ENCODE peak calls at places on chromosomes 13 and 19, in eight cellular contexts. C, S, L, A, I, W, M and R are unnamed samples.
A peak's percentile ranks its signal among the peaks of the same experiment; 100 is the strongest.

GRCh38 chr19:7177926-7178325 is 108.4 kb downstream of the ZNF557 start:
- DNase-seq in M (no peak), I (no peak), L (no peak), A (no peak), C (no peak), S (no peak), W (peak; percentile 66), R (no peak)

GRCh38 chr19:16014923-16015804 is 61.1 kb upstream of the TPM4 start:
- DNase-seq in M (no peak), S (no peak), C (peak; percentile 24), A (no peak), L (no peak), W (no peak), I (no peak), R (no peak)

GRCh38 chr19:50710094-50710493 is 9.5 kb downstream of the SHANK1 start:
- DNase-seq in M (no peak), L (no peak), I (no peak), S (no peak), C (no peak), W (no peak), A (no peak), R (no peak)

GRCh38 chr13:20456737-20457136 is 68.9 kb downstream of the CRYL1 start:
- DNase-seq in S (no peak), I (no peak), C (no peak), W (no peak), M (no peak), A (no peak), L (no peak), R (peak; percentile 24)

GRCh38 chr13:106230450-106230849 is 305.0 kb downstream of the EFNB2 start:
- DNase-seq in M (no peak), W (no peak), I (peak; percentile 36), S (no peak), C (no peak), L (no peak), A (no peak), R (no peak)

GRCh38 chr13:33471182-33471581 is 185.6 kb upstream of the STARD13 start:
- DNase-seq in C (no peak), A (no peak), W (no peak), I (no peak), S (no peak), L (no peak), M (no peak), R (no peak)

GRCh38 chr13:76854894-76855293 is 31.3 kb downstream of the KCTD12 start:
- DNase-seq in S (no peak), C (no peak), I (no peak), A (no peak), M (no peak), W (no peak), L (no peak), R (no peak)

GRCh38 chr13:75705908-75706307 is 69.8 kb downstream of the LMO7 start:
- DNase-seq in L (no peak), A (no peak), I (no peak), M (no peak), S (no peak), C (no peak), W (no peak), R (no peak)

GRCh38 chr13:73428137-73428536 is 369.3 kb downstream of the KLF5 start:
- DNase-seq in S (no peak), M (no peak), L (no peak), I (no peak), W (no peak), A (no peak), C (no peak), R (no peak)

GRCh38 chr13:28495586-28496564 is 947 bp upstream of the FLT1 start:
- DNase-seq in I (peak; percentile 41), L (no peak), S (no peak), C (no peak), W (no peak), A (peak; percentile 24), M (no peak), R (no peak)

GRCh38 chr13:79451500-79451962 is 29.4 kb upstream of the NDFIP2 start:
- DNase-seq in I (peak; percentile 65), C (no peak), W (no peak), L (no peak), A (no peak), M (peak; percentile 71), S (peak; percentile 26), R (no peak)

GRCh38 chr19:15022752-15023151 is 26.5 kb upstream of the CASP14 start:
- DNase-seq in I (no peak), W (no peak), S (no peak), L (no peak), C (no peak), M (no peak), A (no peak), R (no peak)

GRCh38 chr13:94674609-94675348 is 37.6 kb downstream of the SOX21 start:
- DNase-seq in W (no peak), A (no peak), L (peak; percentile 37), M (no peak), I (peak; percentile 49), S (peak; percentile 46), C (peak; percentile 67), R (no peak)

GRCh38 chr19:50532952-50533351 is 19.2 kb upstream of the ASPDH start:
- DNase-seq in W (no peak), C (no peak), I (no peak), A (no peak), S (no peak), M (no peak), L (no peak), R (no peak)

GRCh38 chr13:20993661-20994440 is 67.5 kb downstream of the LATS2 start:
- DNase-seq in A (no peak), S (no peak), L (no peak), M (no peak), W (no peak), C (no peak), I (no peak), R (no peak)

GRCh38 chr13:114130131-114130707 is 2.2 kb downstream of the RASA3 start:
- DNase-seq in S (no peak), W (no peak), L (no peak), A (no peak), C (no peak), I (no peak), M (no peak), R (no peak)

GRCh38 chr19:36685835-36686234 is 1.6 kb upstream of the ZNF567 start:
- DNase-seq in S (no peak), I (no peak), W (no peak), M (no peak), L (no peak), A (no peak), C (no peak), R (no peak)

DNA sequence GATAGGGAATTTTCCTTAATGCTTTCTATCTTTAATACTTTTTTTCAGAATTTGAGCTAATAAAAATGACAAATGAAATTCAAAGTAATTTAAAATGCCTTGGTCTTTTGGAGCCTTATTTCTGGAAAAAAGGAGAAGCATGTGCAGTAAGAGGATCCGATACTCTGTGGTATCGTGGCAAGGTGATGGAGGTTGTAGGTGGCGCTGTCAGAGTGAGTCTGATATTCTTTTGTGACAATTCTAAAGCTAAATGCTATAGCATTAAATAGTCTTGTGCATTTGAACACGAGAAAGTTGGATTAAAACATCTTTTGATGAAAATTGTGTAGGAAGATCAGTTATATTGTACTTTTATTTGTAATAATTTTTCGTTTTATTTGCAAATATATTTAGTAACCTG is 95.0 kb downstream of the RNF17 start:
- DNase-seq in I (no peak), A (no peak), M (no peak), S (no peak), C (no peak), W (no peak), L (no peak), R (no peak)
- TF ChIP-seq POLR2AphosphoS5 in I (no peak), A (no peak), M (no peak), S (no peak), C (no peak), W (no peak), L (no peak), R (no peak)

GRCh38 chr13:112893570-112894422 is 75.2 kb upstream of the MCF2L start:
- DNase-seq in M (peak; percentile 87), I (peak; percentile 12), L (no peak), W (no peak), A (no peak), S (peak; percentile 64), C (peak; percentile 69), R (no peak)
- TF ChIP-seq POLR2A in M (no peak), I (no peak), L (no peak), W (no peak), A (no peak), S (no peak), C (no peak), R (no peak)

GRCh38 chr19:43781630-43782310 is 997 bp upstream of the KCNN4 start:
- DNase-seq in M (no peak), L (no peak), S (no peak), A (no peak), I (no peak), W (no peak), C (no peak), R (no peak)

GRCh38 chr19:43782311-43782660 is 1.5 kb upstream of the KCNN4 start:
- DNase-seq in M (no peak), S (no peak), C (no peak), A (no peak), L (no peak), W (no peak), I (no peak), R (no peak)

GRCh38 chr19:43779820-43780219 is 953 bp downstream of the KCNN4 start:
- DNase-seq in A (no peak), C (no peak), M (no peak), I (no peak), L (no peak), W (no peak), S (no peak), R (no peak)

GRCh38 chr19:43779147-43779819 is 1.5 kb downstream of the KCNN4 start:
- DNase-seq in S (peak; percentile 82), W (no peak), C (peak; percentile 68), A (peak; percentile 68), M (peak; percentile 86), I (no peak), L (peak; percentile 63), R (no peak)

DNA sequence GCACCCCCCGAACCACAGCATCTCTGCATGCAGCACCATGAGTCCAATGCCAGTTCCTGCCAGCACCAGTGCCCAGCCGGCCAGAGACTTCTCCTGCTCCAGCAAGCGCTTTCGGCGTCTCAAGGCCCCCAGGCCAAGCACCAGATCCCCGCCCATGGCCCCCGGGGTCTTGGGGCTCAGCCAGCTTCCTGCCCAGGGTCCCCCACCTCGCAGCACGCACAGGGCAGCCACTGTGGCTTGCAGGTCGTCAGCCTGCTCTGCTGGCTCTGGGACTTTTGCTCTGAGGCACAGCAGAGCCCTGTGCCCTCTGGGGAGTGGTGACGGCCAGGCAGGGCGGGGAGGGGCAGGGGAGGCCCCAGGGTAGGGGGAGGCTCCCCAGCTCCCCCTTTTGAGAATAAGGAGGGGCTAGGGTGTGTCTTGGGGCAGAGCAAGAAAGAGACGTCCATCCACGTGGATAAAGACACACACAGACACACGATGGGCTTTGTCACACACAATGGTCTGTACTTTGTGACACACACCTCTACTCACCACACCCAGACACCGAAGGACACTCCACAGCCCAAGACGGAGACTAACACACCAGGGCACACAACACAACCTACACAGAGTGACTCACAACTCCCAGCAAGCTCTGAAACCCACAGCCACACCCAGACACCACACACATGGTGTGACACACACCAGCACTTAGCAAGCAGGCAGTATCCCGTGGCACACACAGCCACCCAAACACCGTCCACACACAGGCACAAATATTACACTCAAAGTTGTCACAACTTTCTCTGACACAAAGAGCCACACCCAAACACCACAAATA is at the start of gene KCNN4:
- DNase-seq in C (peak; percentile 57), L (no peak), A (no peak), I (no peak), M (peak; percentile 92), W (no peak), S (peak; percentile 88), R (no peak)
- H3K4me1 ChIP-seq in C (peaks cover 44% of the 10 kb centered on the region), L (peaks cover 3% of the 10 kb centered on the region), A (peaks cover 18% of the 10 kb centered on the region), I (peaks cover 30% of the 10 kb centered on the region), M (peaks cover 93% of the 10 kb centered on the region), W (no peaks in the 10 kb centered on the region), S (peaks cover 50% of the 10 kb centered on the region), R (peaks cover 41% of the 10 kb centered on the region)

GRCh38 chr19:55391191-55391670 is 5.5 kb downstream of the RPL28 start:
- DNase-seq in L (no peak), C (no peak), I (no peak), S (no peak), W (no peak), A (no peak), M (no peak), R (no peak)
- TF ChIP-seq POLR2AphosphoS5 in L (no peak), C (no peak), I (peak; percentile 55), S (no peak), W (no peak), A (no peak), M (peak; percentile 52), R (no peak)